ENCODE peak calls at places on chromosomes 3 and 15, in five cellular contexts. E is A549, F is ovary, G is tibial nerve, X is Peyer's patch. J is an unnamed sample.

GRCh38 chr3:117322866-117323265 is 613.3 kb downstream of the TUSC7 start:
- DNase-seq in G (no peak), F (no peak), X (no peak), E (no peak), J (no peak)

GRCh38 chr3:71173421-71173975 is 410.0 kb downstream of the FOXP1 start:
- DNase-seq in G (no peak), X (no peak), E (no peak), F (no peak), J (no peak)

GRCh38 chr3:75249005-75249404 is 415.1 kb upstream of the FRG2C start:
- DNase-seq in X (no peak), G (no peak), E (no peak), F (no peak), J (no peak)

GRCh38 chr3:43059456-43059855 is 46.4 kb downstream of the POMGNT2 start:
- DNase-seq in X (no peak), F (no peak), G (no peak), E (no peak), J (no peak)

GRCh38 chr15:79099692-79100091 is 9.1 kb upstream of the RASGRF1 start:
- DNase-seq in X (no peak), F (no peak), E (no peak), G (no peak), J (no peak)

GRCh38 chr3:71413572-71413971 is 170.0 kb downstream of the FOXP1 start:
- DNase-seq in F (no peak), X (no peak), E (no peak), G (no peak), J (no peak)

GRCh38 chr3:66196633-66197032 is 24.2 kb upstream of the SLC25A26 start:
- DNase-seq in G (no peak), E (no peak), F (no peak), X (no peak), J (no peak)

GRCh38 chr3:126058666-126059065 is 25.3 kb downstream of the SLC41A3 start:
- DNase-seq in X (no peak), F (no peak), E (no peak), G (no peak), J (no peak)

GRCh38 chr3:57006048-57006709 is 54.3 kb upstream of the SPATA12 start:
- DNase-seq in G (no peak), E (no peak), F (no peak), X (no peak), J (no peak)

GRCh38 chr3:63809607-63810006 is 9.5 kb upstream of the C3orf49 start:
- DNase-seq in F (no peak), X (no peak), E (no peak), G (no peak), J (no peak)

GRCh38 chr15:76988874-76989780 is 5.8 kb upstream of the PSTPIP1 start:
- DNase-seq in F (no peak), E (no peak), G (no peak), X (no peak), J (peak; percentile 59)

GRCh38 chr3:49022751-49023171 is 840 bp downstream of the NDUFAF3 start:
- DNase-seq in E (no peak), X (no peak), F (peak; percentile 44), G (no peak), J (peak; percentile 70)

GRCh38 chr3:123702720-123703119 is 117.9 kb upstream of the HACD2 start:
- DNase-seq in F (no peak), G (no peak), X (no peak), E (no peak), J (no peak)

GRCh38 chr3:10238330-10238995 is 9.8 kb upstream of the TATDN2 start:
- DNase-seq in X (no peak), G (no peak), E (no peak), F (no peak), J (no peak)

GRCh38 chr3:74129611-74130010 is 484.8 kb downstream of the CNTN3 start:
- DNase-seq in F (no peak), X (no peak), G (no peak), E (no peak), J (no peak)

GRCh38 chr3:190288836-190289235 is 33.4 kb downstream of the CLDN1 start:
- DNase-seq in G (no peak), F (no peak), E (no peak), X (no peak), J (no peak)

GRCh38 chr3:159185443-159186050 is 383.7 kb downstream of the MFSD1 start:
- DNase-seq in E (no peak), X (no peak), G (no peak), F (no peak), J (no peak)

GRCh38 chr3:197241173-197241572 is 57.2 kb downstream of the DLG1 start:
- DNase-seq in G (no peak), F (no peak), X (no peak), E (no peak), J (no peak)

GRCh38 chr3:31699309-31699953 is 166.7 kb downstream of the STT3B start:
- DNase-seq in E (peak; percentile 34), X (no peak), G (no peak), F (no peak), J (no peak)

GRCh38 chr3:182327196-182327681 is 466.1 kb upstream of the ATP11B start:
- DNase-seq in G (no peak), X (no peak), E (no peak), F (no peak), J (no peak)

GRCh38 chr3:148757238-148757930 is 59.7 kb downstream of the AGTR1 start:
- DNase-seq in E (no peak), X (no peak), F (no peak), G (no peak), J (no peak)

GRCh38 chr3:116029286-116029685 is 406.0 kb downstream of the GAP43 start:
- DNase-seq in E (no peak), X (no peak), G (no peak), F (no peak), J (no peak)

GRCh38 chr15:100824211-100824610 is 55.4 kb upstream of the ALDH1A3 start:
- DNase-seq in E (no peak), X (no peak), G (no peak), F (no peak), J (no peak)

GRCh38 chr3:128180446-128180845 is 27.2 kb downstream of the EEFSEC start:
- DNase-seq in G (no peak), E (no peak), F (no peak), X (no peak), J (no peak)

GRCh38 chr3:43632269-43632733 is 10.5 kb upstream of the ANO10 start:
- DNase-seq in F (no peak), E (no peak), G (no peak), X (no peak), J (no peak)

GRCh38 chr15:57914350-57915055 is 151.0 kb downstream of the ALDH1A2 start:
- DNase-seq in G (no peak), X (no peak), F (peak; percentile 36), E (no peak), J (no peak)

GRCh38 chr3:13009132-13009945 is 63.9 kb downstream of the IQSEC1 start:
- DNase-seq in E (no peak), G (no peak), F (no peak), X (peak; percentile 84), J (peak; percentile 84)

DNA sequence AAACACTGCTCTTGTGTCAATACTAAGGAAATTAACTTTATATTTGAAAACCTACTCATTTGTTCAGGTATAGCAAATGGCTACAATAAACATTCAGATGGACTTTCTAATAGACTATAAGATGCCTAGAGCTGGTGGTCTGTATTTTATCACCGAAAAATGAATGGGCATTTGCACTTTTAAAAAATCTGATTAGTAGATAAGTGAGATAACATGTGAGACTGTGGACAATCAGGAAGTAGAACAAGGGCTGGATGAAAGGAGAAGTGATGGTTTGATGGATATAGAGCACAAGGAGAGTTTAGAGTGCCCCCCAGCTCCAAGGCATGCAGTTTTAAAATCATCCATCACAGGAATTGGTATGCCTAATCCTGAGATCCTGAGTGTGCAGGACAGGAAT is 308.4 kb upstream of the RARB start:
- DNase-seq in F (no peak), G (no peak), E (no peak), X (no peak), J (no peak)
- H3K27ac ChIP-seq in F (no peak overlapping the region), G (no peak overlapping the region), E (no peak overlapping the region), X (no peak overlapping the region), J (no peak overlapping the region)

GRCh38 chr15:83065431-83065830 is 1.6 kb downstream of the BTBD1 start:
- DNase-seq in F (no peak), E (no peak), G (no peak), X (no peak), J (no peak)

GRCh38 chr15:83068054-83068453 is 1.0 kb upstream of the BTBD1 start:
- DNase-seq in F (no peak), X (no peak), G (no peak), E (no peak), J (no peak)

GRCh38 chr15:83067638-83067962 is 548 bp upstream of the BTBD1 start:
- DNase-seq in G (no peak), F (no peak), X (no peak), E (no peak), J (no peak)

GRCh38 chr15:83066034-83066760 is 855 bp downstream of the BTBD1 start:
- DNase-seq in F (no peak), G (no peak), E (no peak), X (peak; percentile 25), J (no peak)

DNA sequence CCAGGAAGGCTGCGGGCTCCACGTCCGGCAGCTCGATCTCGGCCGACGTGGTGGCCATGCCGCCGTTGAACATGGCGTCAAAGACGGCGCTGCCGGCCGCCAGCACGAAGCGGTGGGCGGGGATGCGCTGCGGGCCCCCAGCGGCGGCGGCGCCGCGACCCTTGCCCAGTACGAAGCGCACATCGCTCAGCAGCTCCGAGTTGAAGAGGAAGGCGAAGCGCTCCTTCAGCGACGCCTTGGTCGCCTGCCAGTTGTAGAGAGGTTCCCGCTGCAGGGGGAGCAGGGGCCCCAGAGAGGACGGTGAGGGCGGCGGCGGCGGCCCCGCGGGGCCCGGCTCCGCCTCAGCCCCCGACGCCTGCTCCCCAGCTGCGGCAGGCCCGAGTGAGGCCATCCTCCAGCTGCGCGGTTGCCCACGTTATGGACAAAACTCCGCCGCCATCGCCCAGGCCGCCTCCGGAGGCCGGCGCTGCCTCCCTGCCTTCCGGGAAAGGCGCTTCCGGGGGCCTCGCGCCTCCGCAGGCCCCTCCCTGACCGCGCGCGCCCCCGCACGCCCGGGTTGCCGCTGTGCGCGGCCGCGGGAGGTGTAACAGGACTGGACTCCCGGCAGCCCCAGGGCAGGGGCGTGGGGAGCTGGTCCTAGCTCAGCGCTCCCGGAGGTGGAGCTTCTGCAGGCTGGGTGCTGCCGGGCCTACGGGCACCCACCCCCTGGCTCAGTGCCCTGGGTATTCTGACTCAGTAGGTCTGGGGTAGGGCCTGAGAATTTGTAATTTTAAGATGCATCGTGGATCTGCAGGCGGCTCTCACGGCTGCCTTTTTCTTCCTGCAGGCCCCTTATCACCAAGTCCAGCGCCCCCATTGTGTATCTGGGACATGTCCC is at the start of gene BTBD1:
- DNase-seq in X (peak; percentile 87), E (peak; percentile 99), G (peak; percentile 83), F (peak; percentile 91), J (peak; percentile 96)
- TF ChIP-seq CTCF in X (no peak), E (no peak), G (no peak), F (peak; percentile 8), J (no peak)

GRCh38 chr15:64095795-64096485 is at the start of gene SNX1:
- DNase-seq in G (peak; percentile 86), E (peak; percentile 95), F (peak; percentile 98), X (peak; percentile 93), J (peak; percentile 97)
- TF ChIP-seq POLR2A in G (peak; percentile 89), E (peak; percentile 86), F (peak; percentile 93), X (peak; percentile 93), J (peak; percentile 98)

DNA sequence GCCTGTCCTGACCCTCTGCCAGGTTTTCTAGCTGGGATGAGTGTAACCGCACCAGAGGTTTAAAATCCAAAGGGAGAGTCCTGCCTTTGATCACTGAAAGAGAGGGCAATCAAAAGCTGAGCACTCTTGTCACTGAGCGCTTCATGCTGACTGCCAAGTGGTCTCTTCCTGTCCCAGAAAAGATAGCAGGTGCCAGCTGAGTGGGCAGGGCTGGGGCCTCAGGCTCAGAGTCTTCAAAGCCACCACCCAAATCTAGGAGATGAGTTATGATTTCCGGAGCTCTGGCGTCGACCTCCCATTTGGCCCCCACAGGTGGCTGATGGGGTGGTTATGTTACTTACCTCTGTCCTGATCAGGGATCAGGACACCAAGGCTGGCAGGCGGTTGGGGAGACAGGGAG is 256.0 kb downstream of the SLCO3A1 start:
- DNase-seq in X (no peak), G (no peak), E (no peak), F (no peak), J (peak; percentile 32)
- H3K27ac ChIP-seq in X (no peak overlapping the region), G (no peak overlapping the region), E (no peak overlapping the region), F (no peak overlapping the region), J (no peak overlapping the region)